ENCODE peak calls at places on chromosomes 16 and 17, in seven cellular contexts. One of them, this sample, is unnamed. For H3K4me1, the result is how much of the 10 kb centered on the place peaks cover.

GRCh38 chr16:58264961-58265479 is 29.8 kb downstream of the PRSS54 start:
- DNase-seq in breast epithelium: peak
- DNase-seq in astrocyte: peak
- DNase-seq in prostate gland: no peak
- DNase-seq in esophagus muscularis mucosa: no peak
- DNase-seq in upper lobe of right lung: no peak
- DNase-seq in esophagus squamous epithelium: no peak
- DNase-seq in this sample: no peak

GRCh38 chr17:74712756-74713155 is at the start of gene CD300LF:
- DNase-seq in esophagus muscularis mucosa: no peak
- DNase-seq in astrocyte: no peak
- DNase-seq in breast epithelium: no peak
- DNase-seq in upper lobe of right lung: peak
- DNase-seq in prostate gland: no peak
- DNase-seq in esophagus squamous epithelium: no peak
- DNase-seq in this sample: peak

GRCh38 chr16:25838724-25839186 is 147.0 kb downstream of the HS3ST4 start:
- DNase-seq in upper lobe of right lung: no peak
- DNase-seq in astrocyte: peak
- DNase-seq in prostate gland: peak
- DNase-seq in breast epithelium: no peak
- DNase-seq in esophagus muscularis mucosa: no peak
- DNase-seq in esophagus squamous epithelium: no peak
- DNase-seq in this sample: no peak

GRCh38 chr17:71176928-71177443 is 943.8 kb upstream of the SOX9 start:
- DNase-seq in prostate gland: no peak
- DNase-seq in esophagus squamous epithelium: no peak
- DNase-seq in breast epithelium: no peak
- DNase-seq in esophagus muscularis mucosa: no peak
- DNase-seq in astrocyte: no peak
- DNase-seq in upper lobe of right lung: no peak
- DNase-seq in this sample: no peak

GRCh38 chr17:49779730-49780220 is 8.7 kb upstream of the KAT7 start:
- DNase-seq in esophagus squamous epithelium: no peak
- DNase-seq in breast epithelium: no peak
- DNase-seq in prostate gland: no peak
- DNase-seq in astrocyte: peak
- DNase-seq in esophagus muscularis mucosa: no peak
- DNase-seq in upper lobe of right lung: no peak
- DNase-seq in this sample: no peak

GRCh38 chr17:75478508-75478907 is 22.1 kb downstream of the TMEM94 start:
- DNase-seq in upper lobe of right lung: no peak
- DNase-seq in esophagus squamous epithelium: no peak
- DNase-seq in astrocyte: no peak
- DNase-seq in breast epithelium: no peak
- DNase-seq in prostate gland: no peak
- DNase-seq in esophagus muscularis mucosa: no peak
- DNase-seq in this sample: no peak

GRCh38 chr17:4504188-4504587 is 5.5 kb downstream of the SPNS2 start:
- DNase-seq in prostate gland: no peak
- DNase-seq in esophagus muscularis mucosa: no peak
- DNase-seq in astrocyte: no peak
- DNase-seq in upper lobe of right lung: no peak
- DNase-seq in breast epithelium: no peak
- DNase-seq in esophagus squamous epithelium: no peak
- DNase-seq in this sample: no peak

GRCh38 chr16:66473654-66474519 is 46.8 kb downstream of the BEAN1 start:
- DNase-seq in esophagus muscularis mucosa: no peak
- DNase-seq in upper lobe of right lung: no peak
- DNase-seq in astrocyte: no peak
- DNase-seq in esophagus squamous epithelium: no peak
- DNase-seq in breast epithelium: no peak
- DNase-seq in prostate gland: no peak
- DNase-seq in this sample: no peak

GRCh38 chr16:80056334-80056733 is 455.8 kb upstream of the MAF start:
- DNase-seq in astrocyte: peak
- DNase-seq in esophagus muscularis mucosa: no peak
- DNase-seq in upper lobe of right lung: no peak
- DNase-seq in breast epithelium: no peak
- DNase-seq in prostate gland: no peak
- DNase-seq in esophagus squamous epithelium: no peak
- DNase-seq in this sample: peak

GRCh38 chr16:1102921-1103648 is 7.0 kb upstream of the C1QTNF8 start:
- DNase-seq in esophagus squamous epithelium: no peak
- DNase-seq in astrocyte: no peak
- DNase-seq in breast epithelium: no peak
- DNase-seq in esophagus muscularis mucosa: no peak
- DNase-seq in prostate gland: peak
- DNase-seq in upper lobe of right lung: peak
- DNase-seq in this sample: no peak

GRCh38 chr17:73633736-73634135 is 10.5 kb downstream of the SDK2 start:
- DNase-seq in astrocyte: no peak
- DNase-seq in esophagus muscularis mucosa: no peak
- DNase-seq in breast epithelium: no peak
- DNase-seq in esophagus squamous epithelium: no peak
- DNase-seq in prostate gland: no peak
- DNase-seq in upper lobe of right lung: peak
- DNase-seq in this sample: no peak

GRCh38 chr17:43449470-43450202 is 34.1 kb upstream of the DHX8 start:
- DNase-seq in breast epithelium: no peak
- DNase-seq in esophagus muscularis mucosa: no peak
- DNase-seq in upper lobe of right lung: no peak
- DNase-seq in astrocyte: no peak
- DNase-seq in esophagus squamous epithelium: no peak
- DNase-seq in prostate gland: peak
- DNase-seq in this sample: no peak

GRCh38 chr16:69340095-69340644 is 598 bp downstream of the NIP7 start:
- DNase-seq in breast epithelium: no peak
- DNase-seq in prostate gland: no peak
- DNase-seq in astrocyte: no peak
- DNase-seq in upper lobe of right lung: no peak
- DNase-seq in esophagus squamous epithelium: no peak
- DNase-seq in esophagus muscularis mucosa: no peak
- DNase-seq in this sample: no peak

GRCh38 chr16:84619103-84619460 is 1.2 kb upstream of the COTL1 start:
- DNase-seq in astrocyte: no peak
- DNase-seq in esophagus squamous epithelium: no peak
- DNase-seq in esophagus muscularis mucosa: no peak
- DNase-seq in upper lobe of right lung: no peak
- DNase-seq in breast epithelium: no peak
- DNase-seq in prostate gland: no peak
- DNase-seq in this sample: no peak

GRCh38 chr16:84617631-84618427 is at the start of gene COTL1:
- DNase-seq in esophagus muscularis mucosa: peak
- DNase-seq in esophagus squamous epithelium: peak
- DNase-seq in prostate gland: peak
- DNase-seq in astrocyte: peak
- DNase-seq in upper lobe of right lung: peak
- DNase-seq in breast epithelium: peak
- DNase-seq in this sample: peak

GRCh38 chr16:84616515-84616914 is 1.4 kb downstream of the COTL1 start:
- DNase-seq in esophagus muscularis mucosa: no peak
- DNase-seq in upper lobe of right lung: no peak
- DNase-seq in prostate gland: no peak
- DNase-seq in astrocyte: no peak
- DNase-seq in breast epithelium: no peak
- DNase-seq in esophagus squamous epithelium: no peak
- DNase-seq in this sample: no peak

GRCh38 chr16:84618428-84619102 is 687 bp upstream of the COTL1 start:
- DNase-seq in breast epithelium: peak
- DNase-seq in upper lobe of right lung: no peak
- DNase-seq in esophagus squamous epithelium: no peak
- DNase-seq in prostate gland: no peak
- DNase-seq in astrocyte: peak
- DNase-seq in esophagus muscularis mucosa: no peak
- DNase-seq in this sample: peak

GRCh38 chr16:84617068-84617630 is 729 bp downstream of the COTL1 start:
- DNase-seq in breast epithelium: no peak
- DNase-seq in esophagus muscularis mucosa: no peak
- DNase-seq in prostate gland: no peak
- DNase-seq in astrocyte: no peak
- DNase-seq in esophagus squamous epithelium: no peak
- DNase-seq in upper lobe of right lung: peak
- DNase-seq in this sample: no peak
- H3K27ac ChIP-seq in breast epithelium: peak
- H3K27ac ChIP-seq in esophagus muscularis mucosa: peak
- H3K27ac ChIP-seq in prostate gland: peak
- H3K27ac ChIP-seq in astrocyte: peak
- H3K27ac ChIP-seq in esophagus squamous epithelium: peak
- H3K27ac ChIP-seq in upper lobe of right lung: peak
- H3K27ac ChIP-seq in this sample: peak

DNA sequence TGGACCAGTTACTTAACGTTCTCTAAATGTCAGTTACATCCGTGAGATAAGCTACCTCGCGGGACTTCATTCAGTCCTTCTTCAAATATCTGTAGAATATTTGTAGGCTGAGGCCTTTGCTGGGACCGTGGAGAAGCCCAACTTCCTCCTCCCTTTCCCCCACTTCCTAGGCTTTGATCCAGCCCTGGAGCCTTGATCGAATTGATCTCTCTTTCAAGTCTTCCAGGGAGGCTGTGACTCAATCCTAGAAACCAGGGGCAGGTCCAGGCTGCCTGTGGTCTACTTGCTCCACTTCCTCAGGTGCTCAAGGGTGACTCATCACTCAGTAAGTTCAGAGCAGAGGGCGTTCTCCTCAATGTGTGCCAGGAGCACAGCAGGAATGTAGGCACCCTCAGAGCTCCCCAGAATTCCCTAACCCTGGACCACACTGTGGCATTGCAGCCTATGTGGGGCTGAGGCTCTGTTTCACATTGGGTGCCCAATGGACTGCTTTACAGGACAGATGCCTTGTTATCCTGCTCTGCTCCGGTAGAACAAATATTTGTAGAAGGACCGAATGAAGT is 11.2 kb upstream of the CEP20 start:
- DNase-seq in breast epithelium: peak
- DNase-seq in esophagus muscularis mucosa: no peak
- DNase-seq in upper lobe of right lung: peak
- DNase-seq in prostate gland: peak
- DNase-seq in esophagus squamous epithelium: no peak
- DNase-seq in astrocyte: peak
- DNase-seq in this sample: no peak
- H3K4me1 ChIP-seq in breast epithelium: under half
- H3K4me1 ChIP-seq in esophagus muscularis mucosa: under half
- H3K4me1 ChIP-seq in upper lobe of right lung: under half
- H3K4me1 ChIP-seq in prostate gland: under half
- H3K4me1 ChIP-seq in esophagus squamous epithelium: under half
- H3K4me1 ChIP-seq in astrocyte: under half
- H3K4me1 ChIP-seq in this sample: under half

GRCh38 chr16:8849411-8850011 is 19.3 kb downstream of the CARHSP1 start:
- DNase-seq in breast epithelium: no peak
- DNase-seq in astrocyte: peak
- DNase-seq in esophagus squamous epithelium: no peak
- DNase-seq in esophagus muscularis mucosa: no peak
- DNase-seq in upper lobe of right lung: peak
- DNase-seq in prostate gland: no peak
- DNase-seq in this sample: no peak

GRCh38 chr16:8851761-8852403 is 16.9 kb downstream of the CARHSP1 start:
- DNase-seq in esophagus muscularis mucosa: no peak
- DNase-seq in esophagus squamous epithelium: no peak
- DNase-seq in upper lobe of right lung: peak
- DNase-seq in astrocyte: no peak
- DNase-seq in breast epithelium: no peak
- DNase-seq in prostate gland: no peak
- DNase-seq in this sample: no peak

GRCh38 chr16:8848939-8849391 is 19.8 kb downstream of the CARHSP1 start:
- DNase-seq in astrocyte: peak
- DNase-seq in upper lobe of right lung: no peak
- DNase-seq in breast epithelium: no peak
- DNase-seq in esophagus muscularis mucosa: no peak
- DNase-seq in prostate gland: no peak
- DNase-seq in esophagus squamous epithelium: no peak
- DNase-seq in this sample: no peak

GRCh38 chr16:8848231-8848938 is 20.4 kb downstream of the CARHSP1 start:
- DNase-seq in esophagus squamous epithelium: no peak
- DNase-seq in breast epithelium: no peak
- DNase-seq in esophagus muscularis mucosa: no peak
- DNase-seq in upper lobe of right lung: peak
- DNase-seq in prostate gland: no peak
- DNase-seq in astrocyte: no peak
- DNase-seq in this sample: no peak

DNA sequence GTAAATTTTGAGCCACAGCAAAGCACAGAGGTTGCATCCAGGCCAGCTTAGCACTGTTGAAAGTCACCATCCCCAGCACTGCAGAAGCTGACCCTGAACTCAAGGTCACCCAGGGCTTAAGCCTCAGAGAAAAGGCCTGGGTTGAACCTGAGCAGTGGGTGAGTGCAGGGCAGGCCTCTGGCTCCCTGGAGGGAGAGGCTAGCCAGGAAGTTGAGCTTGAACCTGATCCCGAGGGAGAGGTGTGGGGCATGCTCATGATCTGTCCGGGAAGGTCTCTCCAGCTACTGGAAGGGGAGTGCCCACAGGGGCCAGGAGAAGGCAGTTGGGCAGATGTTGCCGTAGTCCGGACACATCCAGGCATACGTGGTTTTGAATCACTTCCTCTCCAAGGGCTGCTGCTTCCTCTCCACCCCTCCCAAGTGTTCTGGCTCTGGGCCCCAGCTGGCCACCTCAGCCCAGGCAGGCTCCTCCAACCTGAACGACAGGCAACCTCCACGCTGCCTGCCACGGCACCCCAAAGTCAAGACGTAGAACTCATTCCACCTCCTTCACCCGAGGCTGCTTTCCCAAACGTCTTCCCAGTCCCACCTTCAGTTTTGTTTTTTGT is 18.4 kb downstream of the CARHSP1 start:
- DNase-seq in prostate gland: no peak
- DNase-seq in upper lobe of right lung: peak
- DNase-seq in esophagus squamous epithelium: no peak
- DNase-seq in astrocyte: peak
- DNase-seq in esophagus muscularis mucosa: peak
- DNase-seq in breast epithelium: no peak
- DNase-seq in this sample: no peak
- H3K4me3 ChIP-seq in prostate gland: no peak
- H3K4me3 ChIP-seq in upper lobe of right lung: no peak
- H3K4me3 ChIP-seq in esophagus squamous epithelium: no peak
- H3K4me3 ChIP-seq in astrocyte: no peak
- H3K4me3 ChIP-seq in esophagus muscularis mucosa: no peak
- H3K4me3 ChIP-seq in breast epithelium: no peak
- H3K4me3 ChIP-seq in this sample: no peak

GRCh38 chr17:14320734-14321475 is 20.0 kb downstream of the HS3ST3B1 start:
- DNase-seq in prostate gland: no peak
- DNase-seq in esophagus muscularis mucosa: no peak
- DNase-seq in esophagus squamous epithelium: no peak
- DNase-seq in astrocyte: peak
- DNase-seq in breast epithelium: no peak
- DNase-seq in upper lobe of right lung: no peak
- DNase-seq in this sample: no peak

GRCh38 chr17:14318906-14319205 is 18.0 kb downstream of the HS3ST3B1 start:
- DNase-seq in breast epithelium: no peak
- DNase-seq in prostate gland: no peak
- DNase-seq in astrocyte: no peak
- DNase-seq in esophagus squamous epithelium: no peak
- DNase-seq in esophagus muscularis mucosa: no peak
- DNase-seq in upper lobe of right lung: no peak
- DNase-seq in this sample: no peak

GRCh38 chr17:14318109-14318905 is 17.4 kb downstream of the HS3ST3B1 start:
- DNase-seq in prostate gland: no peak
- DNase-seq in esophagus squamous epithelium: no peak
- DNase-seq in astrocyte: no peak
- DNase-seq in esophagus muscularis mucosa: no peak
- DNase-seq in breast epithelium: no peak
- DNase-seq in upper lobe of right lung: no peak
- DNase-seq in this sample: no peak

GRCh38 chr17:14321476-14321949 is 20.6 kb downstream of the HS3ST3B1 start:
- DNase-seq in esophagus squamous epithelium: no peak
- DNase-seq in esophagus muscularis mucosa: no peak
- DNase-seq in upper lobe of right lung: no peak
- DNase-seq in breast epithelium: no peak
- DNase-seq in astrocyte: peak
- DNase-seq in prostate gland: no peak
- DNase-seq in this sample: no peak

GRCh38 chr17:14320098-14320497 is 19.2 kb downstream of the HS3ST3B1 start:
- DNase-seq in breast epithelium: no peak
- DNase-seq in prostate gland: no peak
- DNase-seq in upper lobe of right lung: no peak
- DNase-seq in esophagus squamous epithelium: no peak
- DNase-seq in astrocyte: no peak
- DNase-seq in esophagus muscularis mucosa: no peak
- DNase-seq in this sample: no peak
- H3K27ac ChIP-seq in breast epithelium: no peak
- H3K27ac ChIP-seq in prostate gland: no peak
- H3K27ac ChIP-seq in upper lobe of right lung: no peak
- H3K27ac ChIP-seq in esophagus squamous epithelium: no peak
- H3K27ac ChIP-seq in astrocyte: no peak
- H3K27ac ChIP-seq in esophagus muscularis mucosa: no peak
- H3K27ac ChIP-seq in this sample: no peak

This sample was measured in gastrocnemius medialis.